ENCODE peak calls at places on chromosomes 3 and 15, in nine cellular contexts. P is heart right ventricle, E is GM23338, X is AG04450, S is PC-3, I is prostate gland, M is PC-9, C is uterus, L is breast epithelium. Z is an unnamed sample.
A peak's percentile ranks its signal among the peaks of the same experiment; 100 is the strongest.

GRCh38 chr15:35738370-35738769 is 192.4 kb upstream of the DPH6 start:
- DNase-seq in P (no peak), X (no peak), M (peak; percentile 39), S (peak; percentile 77), C (no peak), L (no peak), I (no peak), E (peak; percentile 10), Z (no peak)

GRCh38 chr3:107740992-107741896 is 218.5 kb downstream of the BBX start:
- DNase-seq in C (no peak), X (no peak), S (peak; percentile 61), P (no peak), M (no peak), E (peak; percentile 51), I (no peak), L (no peak), Z (no peak)

GRCh38 chr15:95988574-95988887 is 342.0 kb upstream of the NR2F2 start:
- DNase-seq in I (no peak), M (peak; percentile 8), X (no peak), S (no peak), E (peak; percentile 4), L (no peak), P (no peak), C (peak; percentile 21), Z (no peak)

GRCh38 chr3:12750223-12750622 is 8.8 kb downstream of the TMEM40 start:
- DNase-seq in S (peak; percentile 94), X (peak; percentile 70), M (peak; percentile 74), E (no peak), C (peak; percentile 36), L (peak; percentile 61), I (peak; percentile 31), P (peak; percentile 45), Z (no peak)

GRCh38 chr15:33101036-33101435 is 93.5 kb downstream of the FMN1 start:
- DNase-seq in I (no peak), X (no peak), C (no peak), E (no peak), P (no peak), M (no peak), L (no peak), S (no peak), Z (no peak)

GRCh38 chr3:172332256-172333041 is 115.8 kb downstream of the GHSR start:
- DNase-seq in M (peak; percentile 66), P (no peak), S (peak; percentile 75), X (no peak), I (peak; percentile 67), C (peak; percentile 74), E (peak; percentile 67), L (peak; percentile 52), Z (no peak)

GRCh38 chr3:149867563-149867962 is 54.5 kb downstream of the RNF13 start:
- DNase-seq in P (no peak), C (no peak), X (no peak), M (no peak), E (no peak), I (no peak), S (no peak), L (no peak), Z (no peak)

GRCh38 chr3:184615396-184615795 is 53.8 kb downstream of the EPHB3 start:
- DNase-seq in I (no peak), P (no peak), L (no peak), C (no peak), E (no peak), M (no peak), X (no peak), S (no peak), Z (no peak)

GRCh38 chr15:63938486-63939061 is 104.8 kb upstream of the HERC1 start:
- DNase-seq in M (no peak), X (no peak), P (no peak), E (no peak), S (no peak), I (no peak), C (no peak), L (no peak), Z (no peak)

GRCh38 chr3:8851703-8852102 is 82.3 kb upstream of the OXTR start:
- DNase-seq in M (peak; percentile 67), C (no peak), S (peak; percentile 46), E (no peak), L (no peak), I (no peak), X (peak; percentile 72), P (no peak), Z (no peak)

GRCh38 chr3:50587806-50588758 is 18.8 kb downstream of the HEMK1 start:
- DNase-seq in E (no peak), S (no peak), X (no peak), C (no peak), L (no peak), P (no peak), M (no peak), I (no peak), Z (no peak)
- H3K4me3 ChIP-seq in E (no peak overlapping the region), S (no peak overlapping the region), X (no peak overlapping the region), C (no peak overlapping the region), L (no peak overlapping the region), P (no peak overlapping the region), M (no peak overlapping the region), I (no peak overlapping the region), Z (no peak overlapping the region)

GRCh38 chr3:48451270-48451669 is 4.7 kb downstream of the ATRIP start:
- DNase-seq in I (no peak), E (no peak), C (no peak), P (no peak), L (no peak), S (no peak), X (no peak), M (no peak), Z (no peak)

GRCh38 chr3:48441940-48442339 is 1.9 kb downstream of the TMA7 start:
- DNase-seq in S (no peak), X (no peak), M (no peak), L (no peak), P (no peak), E (no peak), C (no peak), I (no peak), Z (no peak)

GRCh38 chr3:48445277-48445882 is 1.2 kb upstream of the ATRIP start:
- DNase-seq in C (no peak), E (no peak), L (no peak), X (no peak), M (no peak), S (peak; percentile 38), P (no peak), I (no peak), Z (no peak)

GRCh38 chr3:48446425-48447193 is at the start of gene ATRIP:
- DNase-seq in I (peak; percentile 88), C (peak; percentile 86), L (peak; percentile 87), S (peak; percentile 93), E (peak; percentile 97), M (peak; percentile 91), P (peak; percentile 92), X (no peak), Z (peak; percentile 93)

DNA sequence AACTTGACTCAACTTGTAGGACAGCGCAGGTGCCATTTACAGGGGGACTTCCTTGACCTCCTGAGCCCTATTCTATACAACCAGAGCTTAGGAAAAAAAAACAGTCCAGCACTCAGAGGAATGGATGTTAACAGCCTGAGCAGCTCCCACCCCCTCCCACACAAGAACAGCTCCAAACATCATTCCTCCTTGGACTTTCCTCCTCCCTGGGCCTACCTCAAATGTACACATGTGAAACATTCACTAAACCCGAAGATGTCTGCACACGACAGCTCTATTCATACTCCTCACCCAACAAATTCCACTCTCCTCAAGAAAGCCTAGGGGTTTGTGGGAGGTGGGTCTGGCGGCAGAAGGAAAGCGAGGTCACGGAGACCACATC is 503 bp upstream of the ATRIP start:
- DNase-seq in E (no peak), L (no peak), X (no peak), S (no peak), P (no peak), M (no peak), C (no peak), I (no peak), Z (no peak)
- H3K27ac ChIP-seq in E (peak overlapping the region; percentile 1), L (peak overlapping the region; percentile 92), X (peak overlapping the region; percentile 31), S (peak overlapping the region; percentile 30), P (peak overlapping the region; percentile 92), M (no peak overlapping the region), C (peak overlapping the region; percentile 85), I (peak overlapping the region; percentile 88), Z (peak overlapping the region; percentile 87)

GRCh38 chr3:63847718-63848450 is 15.7 kb downstream of the THOC7 start:
- DNase-seq in I (no peak), X (no peak), S (peak; percentile 58), E (peak; percentile 68), P (no peak), L (no peak), M (peak; percentile 41), C (no peak), Z (peak; percentile 30)
- H3K4me3 ChIP-seq in I (no peak overlapping the region), X (no peak overlapping the region), S (no peak overlapping the region), E (peak overlapping the region; percentile 9), P (no peak overlapping the region), L (no peak overlapping the region), M (peak overlapping the region; percentile 5), C (no peak overlapping the region), Z (no peak overlapping the region)

DNA sequence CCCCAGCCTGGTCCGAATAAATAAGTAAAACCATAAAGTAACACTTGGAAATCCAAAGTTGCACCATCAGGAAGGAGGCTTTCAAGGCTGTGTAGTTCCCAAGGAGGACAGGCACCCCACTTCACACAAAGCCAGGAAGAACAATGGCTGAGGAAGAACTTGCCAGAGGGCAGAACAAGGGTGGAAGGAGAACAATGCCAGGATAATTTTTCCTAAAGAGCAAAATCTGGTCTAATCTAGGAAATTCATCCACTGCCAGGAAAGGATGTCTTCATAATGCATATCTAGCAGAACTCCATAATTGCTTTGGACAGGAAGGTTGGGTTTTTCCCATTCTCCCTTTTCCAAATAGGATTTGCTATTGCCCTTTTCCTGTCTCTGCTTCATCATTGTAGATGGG is 15.7 kb upstream of the ARID3B start:
- DNase-seq in E (no peak), S (peak; percentile 16), I (no peak), X (no peak), C (no peak), L (no peak), P (no peak), M (no peak), Z (no peak)
- H3K27ac ChIP-seq in E (peak overlapping the region; percentile 70), S (peak overlapping the region; percentile 96), I (no peak overlapping the region), X (no peak overlapping the region), C (no peak overlapping the region), L (no peak overlapping the region), P (no peak overlapping the region), M (peak overlapping the region; percentile 69), Z (no peak overlapping the region)

Z was measured in upper lobe of left lung.